ENCODE peak calls at places on chromosomes 11 and 22, in four cellular contexts. F is A549, L is HepG2, U is H1. T is an unnamed sample.

GRCh38 chr11:9525116-9525515 is 48.4 kb upstream of the WEE1 start:
- DNase-seq in F (no peak), L (no peak), U (no peak), T (no peak)

GRCh38 chr11:11444800-11445126 is 91.7 kb upstream of the CSNK2A3 start:
- DNase-seq in U (no peak), F (no peak), L (no peak), T (no peak)

GRCh38 chr11:76609736-76610370 is 60.7 kb downstream of the LRRC32 start:
- DNase-seq in F (no peak), L (no peak), U (peak; percentile 43), T (no peak)

GRCh38 chr11:75673977-75674582 is 5.2 kb upstream of the MAP6 start:
- DNase-seq in F (no peak), U (no peak), L (peak; percentile 15), T (peak; percentile 43)

GRCh38 chr11:72204865-72205264 is 11.7 kb upstream of the FOLR2 start:
- DNase-seq in U (no peak), L (no peak), F (no peak), T (no peak)

GRCh38 chr22:41963453-41964105 is 5.7 kb upstream of the SEPTIN3 start:
- DNase-seq in F (no peak), L (no peak), U (no peak), T (no peak)

GRCh38 chr22:25170426-25170980 is 29.2 kb upstream of the CRYBB3 start:
- DNase-seq in U (no peak), F (no peak), L (no peak), T (no peak)

GRCh38 chr22:41094036-41094435 is 1.6 kb downstream of the EP300 start:
- DNase-seq in F (no peak), L (peak; percentile 31), U (no peak), T (no peak)

GRCh38 chr11:28083118-28083517 is 24.8 kb downstream of the KIF18A start:
- DNase-seq in L (no peak), F (no peak), U (no peak), T (no peak)

GRCh38 chr11:112465433-112466024 is 204.9 kb upstream of the PLET1 start:
- DNase-seq in F (no peak), L (no peak), U (no peak), T (no peak)

GRCh38 chr22:21728270-21728669 is 7.3 kb downstream of the YPEL1 start:
- DNase-seq in U (no peak), L (no peak), F (no peak), T (no peak)

GRCh38 chr11:324131-324530 is 3.5 kb upstream of the IFITM3 start:
- DNase-seq in U (peak; percentile 46), L (no peak), F (no peak), T (peak; percentile 49)

GRCh38 chr11:1706634-1707400 is 9.8 kb downstream of the KRTAP5-6 start:
- DNase-seq in L (no peak), F (peak; percentile 38), U (no peak), T (peak; percentile 30)

GRCh38 chr11:2445107-2445947 is 519 bp downstream of the KCNQ1 start:
- DNase-seq in L (no peak), U (no peak), F (no peak), T (no peak)

GRCh38 chr11:255176-255575 is 18.4 kb downstream of the PSMD13 start:
- DNase-seq in F (no peak), L (no peak), U (no peak), T (no peak)

GRCh38 chr11:128567130-128567529 is 20.2 kb downstream of the ETS1 start:
- DNase-seq in L (no peak), F (no peak), U (no peak), T (no peak)

GRCh38 chr11:46006418-46007070 is 84.1 kb downstream of the LARGE2 start:
- DNase-seq in U (no peak), F (peak; percentile 73), L (peak; percentile 71), T (peak; percentile 47)

GRCh38 chr11:75320643-75321042 is 30.8 kb downstream of the ARRB1 start:
- DNase-seq in L (no peak), U (no peak), F (no peak), T (no peak)

GRCh38 chr11:130894322-130895025 is 21.8 kb downstream of the SNX19 start:
- DNase-seq in F (peak; percentile 20), U (peak; percentile 87), L (peak; percentile 71), T (peak; percentile 81)

GRCh38 chr11:12695221-12695794 is 21.1 kb downstream of the TEAD1 start:
- DNase-seq in L (no peak), F (no peak), U (no peak), T (no peak)

GRCh38 chr11:1824221-1825038 is 10.4 kb upstream of the SYT8 start:
- DNase-seq in L (no peak), U (no peak), F (no peak), T (no peak)

GRCh38 chr11:13897606-13898276 is 64.8 kb upstream of the SPON1 start:
- DNase-seq in L (no peak), F (no peak), U (no peak), T (no peak)

GRCh38 chr11:3949132-3949531 is 93.7 kb downstream of the STIM1 start:
- DNase-seq in U (no peak), F (no peak), L (no peak), T (no peak)

GRCh38 chr11:93686812-93687211 is 25.3 kb downstream of the CEP295 start:
- DNase-seq in L (no peak), F (no peak), U (no peak), T (no peak)

GRCh38 chr22:28034145-28034759 is 115.2 kb upstream of the PITPNB start:
- DNase-seq in L (no peak), U (no peak), F (no peak), T (no peak)

GRCh38 chr22:44363980-44364749 is 51.4 kb upstream of the SHISAL1 start:
- DNase-seq in U (no peak), L (no peak), F (no peak), T (no peak)

GRCh38 chr11:34605481-34606325 is 15.2 kb upstream of the EHF start:
- DNase-seq in U (no peak), F (no peak), L (no peak), T (no peak)

GRCh38 chr11:1225386-1226225 is 2.7 kb downstream of the MUC5B start:
- DNase-seq in L (no peak), U (peak; percentile 46), F (no peak), T (no peak)

GRCh38 chr22:39117585-39118191 is 20.6 kb downstream of the APOBEC3H start:
- DNase-seq in F (peak; percentile 36), L (peak; percentile 60), U (no peak), T (peak; percentile 68)

GRCh38 chr11:123945132-123945531 is 1.5 kb upstream of the OR6T1 start:
- DNase-seq in U (no peak), L (no peak), F (no peak), T (no peak)

GRCh38 chr11:12585861-12586260 is 88.4 kb upstream of the TEAD1 start:
- DNase-seq in L (no peak), U (no peak), F (no peak), T (no peak)

GRCh38 chr22:25853902-25854301 is 111.9 kb downstream of the MYO18B start:
- DNase-seq in F (peak; percentile 3), L (peak; percentile 18), U (no peak), T (peak; percentile 13)

GRCh38 chr11:102147632-102148031 is 37.4 kb downstream of the YAP1 start:
- DNase-seq in F (no peak), U (no peak), L (no peak), T (no peak)

GRCh38 chr11:102147031-102147430 is 36.8 kb downstream of the YAP1 start:
- DNase-seq in F (no peak), L (no peak), U (no peak), T (no peak)

GRCh38 chr11:102143867-102144266 is 33.6 kb downstream of the YAP1 start:
- DNase-seq in U (no peak), F (no peak), L (no peak), T (no peak)

GRCh38 chr11:102142333-102142732 is 32.1 kb downstream of the YAP1 start:
- DNase-seq in U (no peak), L (no peak), F (no peak), T (no peak)

DNA sequence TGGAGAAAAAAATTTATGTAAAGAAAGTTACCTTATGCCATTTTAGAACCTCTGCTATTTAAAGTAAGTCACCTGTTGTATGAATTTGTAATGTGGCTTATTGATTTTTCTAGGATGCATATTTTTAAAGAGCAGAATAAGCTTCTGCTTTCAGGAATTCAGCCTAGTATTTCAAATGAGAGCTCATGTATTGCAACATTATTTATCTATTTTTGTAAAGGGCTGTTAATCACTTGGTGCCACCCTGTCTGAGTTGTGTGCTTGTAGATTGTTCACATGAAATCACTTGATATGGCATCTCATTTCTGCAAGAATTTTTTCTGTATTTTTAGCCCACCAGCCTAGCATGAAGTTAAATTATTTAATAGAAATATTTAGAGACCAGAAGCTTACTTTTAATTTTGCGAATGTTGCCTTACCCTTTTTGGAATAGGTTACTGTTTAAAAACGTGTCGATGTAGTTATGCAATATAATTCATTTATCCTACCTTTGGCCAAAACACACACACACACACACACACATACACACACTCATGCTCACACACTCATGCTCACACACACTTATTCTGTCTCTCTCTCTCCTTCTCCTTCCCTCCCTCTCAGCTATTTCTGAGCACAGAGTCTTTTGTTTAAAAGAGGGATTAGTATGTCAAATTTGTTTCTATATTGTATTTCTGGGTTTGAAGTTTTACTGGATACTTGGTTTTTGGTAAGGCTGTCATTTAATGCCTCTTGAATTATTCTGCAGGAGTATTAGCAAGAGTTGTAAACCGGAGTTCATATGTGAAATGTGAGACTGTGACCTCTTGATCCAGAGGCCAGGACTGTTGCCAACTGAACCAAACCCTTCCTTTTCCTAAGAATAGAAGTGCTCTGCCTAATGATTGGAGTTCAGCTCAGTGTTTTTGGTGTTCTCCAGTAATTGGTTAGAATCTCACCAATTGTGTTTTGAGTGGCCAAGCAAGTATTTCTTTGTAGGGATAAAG is 34.4 kb downstream of the YAP1 start:
- DNase-seq in L (peak; percentile 60), F (no peak), U (no peak), T (no peak)
- TF ChIP-seq PHF8 in L (no peak), F (no peak), U (no peak), T (no peak)

DNA sequence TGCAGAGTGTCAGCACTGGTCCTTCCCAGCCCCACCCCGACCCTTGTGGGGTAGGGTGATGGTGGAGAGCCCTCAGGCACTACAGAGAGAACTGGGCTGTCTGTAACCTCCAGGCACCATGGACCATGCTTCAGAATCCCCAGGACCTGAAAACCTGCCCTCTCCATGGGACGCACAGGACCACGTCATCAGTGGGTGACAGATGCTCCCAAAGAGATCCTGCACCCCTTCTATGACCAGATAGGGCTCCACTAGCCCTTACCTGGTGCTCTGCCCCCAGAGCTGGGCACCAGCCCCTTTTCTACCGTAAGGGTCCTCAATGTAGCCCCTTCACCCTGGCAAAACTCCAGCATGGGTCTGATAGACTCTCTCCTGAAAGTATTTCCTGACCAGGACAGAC is 165.9 kb upstream of the NECTIN1 start:
- DNase-seq in F (no peak), L (no peak), U (no peak), T (peak; percentile 8)
- TF ChIP-seq PHF8 in F (no peak), L (no peak), U (no peak), T (no peak)

GRCh38 chr22:36328635-36329216 is 59.0 kb downstream of the MYH9 start:
- DNase-seq in L (no peak), F (peak; percentile 14), U (no peak), T (peak; percentile 27)
- TF ChIP-seq PHF8 in L (no peak), F (no peak), U (no peak), T (no peak)

DNA sequence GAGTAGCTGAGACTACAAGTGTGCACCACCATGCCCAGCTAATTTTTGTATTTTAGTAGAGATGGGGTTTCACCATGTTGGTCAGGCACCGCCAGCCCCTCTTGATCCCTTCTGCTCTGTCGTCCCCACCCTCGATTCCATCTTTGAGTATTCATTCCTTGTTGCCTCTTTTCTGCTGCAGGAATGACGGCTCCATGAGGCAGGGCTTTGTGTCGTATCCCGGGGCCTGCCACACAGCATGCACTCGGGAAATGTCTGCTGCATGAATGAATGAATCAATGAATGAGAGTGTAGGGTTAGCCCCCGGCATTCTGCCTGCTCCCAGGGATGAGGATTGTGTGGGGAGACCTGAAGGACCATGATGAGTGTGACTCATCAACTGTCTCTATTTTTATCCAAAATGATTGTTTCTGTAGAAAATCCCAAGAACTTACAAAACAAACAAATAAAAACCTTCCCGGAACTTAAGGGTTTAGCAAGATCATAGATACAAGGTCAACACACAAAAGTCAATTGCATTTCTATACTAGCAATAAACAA is 54.6 kb upstream of the SLC22A12 start:
- DNase-seq in L (no peak), U (no peak), F (no peak), T (no peak)
- TF ChIP-seq PHF8 in L (no peak), U (no peak), F (no peak), T (no peak)